ENCODE peak calls at places on chromosomes 13 and 19, in seven cellular contexts. One of them, this sample, is unnamed.

GRCh38 chr19:55353803-55354697 is 469 bp downstream of the COX6B2 start:
- DNase-seq in SK-N-SH: peak
- DNase-seq in H1: peak
- DNase-seq in HCT116: peak
- DNase-seq in GM12878: no peak
- DNase-seq in K562: peak
- DNase-seq in HepG2: no peak
- DNase-seq in this sample: peak

GRCh38 chr13:66353664-66354063 is 876.5 kb downstream of the PCDH9 start:
- DNase-seq in H1: no peak
- DNase-seq in SK-N-SH: no peak
- DNase-seq in GM12878: no peak
- DNase-seq in HCT116: no peak
- DNase-seq in HepG2: no peak
- DNase-seq in K562: peak
- DNase-seq in this sample: peak

GRCh38 chr19:16094360-16095070 is 17.2 kb upstream of the RAB8A start:
- DNase-seq in K562: no peak
- DNase-seq in H1: no peak
- DNase-seq in GM12878: no peak
- DNase-seq in HepG2: no peak
- DNase-seq in HCT116: no peak
- DNase-seq in SK-N-SH: no peak
- DNase-seq in this sample: no peak

GRCh38 chr19:3113100-3114017 is 19.2 kb downstream of the GNA11 start:
- DNase-seq in H1: no peak
- DNase-seq in K562: no peak
- DNase-seq in GM12878: no peak
- DNase-seq in HCT116: no peak
- DNase-seq in SK-N-SH: no peak
- DNase-seq in HepG2: no peak
- DNase-seq in this sample: no peak

GRCh38 chr19:35786299-35787160 is 11.2 kb downstream of the ARHGAP33 start:
- DNase-seq in H1: no peak
- DNase-seq in HepG2: no peak
- DNase-seq in HCT116: no peak
- DNase-seq in K562: no peak
- DNase-seq in GM12878: no peak
- DNase-seq in SK-N-SH: no peak
- DNase-seq in this sample: no peak

GRCh38 chr13:33794576-33794975 is 23.4 kb upstream of the RFC3 start:
- DNase-seq in HCT116: no peak
- DNase-seq in HepG2: no peak
- DNase-seq in GM12878: no peak
- DNase-seq in H1: no peak
- DNase-seq in SK-N-SH: no peak
- DNase-seq in K562: no peak
- DNase-seq in this sample: no peak

GRCh38 chr19:51093066-51093465 is 10.4 kb upstream of the KLK14 start:
- DNase-seq in SK-N-SH: no peak
- DNase-seq in GM12878: no peak
- DNase-seq in HCT116: no peak
- DNase-seq in H1: no peak
- DNase-seq in HepG2: peak
- DNase-seq in K562: no peak
- DNase-seq in this sample: no peak

GRCh38 chr19:7614859-7615741 is 14.2 kb downstream of the XAB2 start:
- DNase-seq in SK-N-SH: no peak
- DNase-seq in HCT116: no peak
- DNase-seq in GM12878: no peak
- DNase-seq in H1: no peak
- DNase-seq in K562: no peak
- DNase-seq in HepG2: no peak
- DNase-seq in this sample: no peak

GRCh38 chr19:11423164-11423803 is 4.2 kb upstream of the RGL3 start:
- DNase-seq in GM12878: no peak
- DNase-seq in K562: no peak
- DNase-seq in HepG2: no peak
- DNase-seq in SK-N-SH: no peak
- DNase-seq in H1: peak
- DNase-seq in HCT116: no peak
- DNase-seq in this sample: no peak

GRCh38 chr19:34236035-34236793 is 18.1 kb upstream of the GARRE1 start:
- DNase-seq in SK-N-SH: no peak
- DNase-seq in GM12878: no peak
- DNase-seq in K562: no peak
- DNase-seq in HepG2: no peak
- DNase-seq in H1: no peak
- DNase-seq in HCT116: no peak
- DNase-seq in this sample: no peak

GRCh38 chr13:50078512-50079277 is 63.5 kb downstream of the KCNRG start:
- DNase-seq in HCT116: no peak
- DNase-seq in GM12878: no peak
- DNase-seq in HepG2: no peak
- DNase-seq in K562: no peak
- DNase-seq in H1: no peak
- DNase-seq in SK-N-SH: no peak
- DNase-seq in this sample: no peak

GRCh38 chr13:46010148-46010547 is 42.4 kb downstream of the ZC3H13 start:
- DNase-seq in SK-N-SH: peak
- DNase-seq in H1: no peak
- DNase-seq in K562: peak
- DNase-seq in HepG2: no peak
- DNase-seq in GM12878: no peak
- DNase-seq in HCT116: no peak
- DNase-seq in this sample: no peak

GRCh38 chr19:6239871-6240676 is 39.7 kb downstream of the MLLT1 start:
- DNase-seq in H1: no peak
- DNase-seq in K562: peak
- DNase-seq in GM12878: no peak
- DNase-seq in SK-N-SH: peak
- DNase-seq in HepG2: no peak
- DNase-seq in HCT116: no peak
- DNase-seq in this sample: no peak

GRCh38 chr13:76884167-76884566 is 2.0 kb downstream of the KCTD12 start:
- DNase-seq in K562: no peak
- DNase-seq in SK-N-SH: no peak
- DNase-seq in HepG2: no peak
- DNase-seq in HCT116: no peak
- DNase-seq in GM12878: no peak
- DNase-seq in H1: no peak
- DNase-seq in this sample: no peak

GRCh38 chr19:15787611-15788155 is at the start of gene OR10H5:
- DNase-seq in HepG2: no peak
- DNase-seq in H1: no peak
- DNase-seq in HCT116: no peak
- DNase-seq in SK-N-SH: no peak
- DNase-seq in K562: no peak
- DNase-seq in GM12878: no peak
- DNase-seq in this sample: no peak

GRCh38 chr19:15161028-15161984 is 39.5 kb downstream of the NOTCH3 start:
- DNase-seq in SK-N-SH: peak
- DNase-seq in H1: no peak
- DNase-seq in GM12878: no peak
- DNase-seq in HepG2: peak
- DNase-seq in HCT116: peak
- DNase-seq in K562: peak
- DNase-seq in this sample: peak

GRCh38 chr13:37414667-37415066 is 183.9 kb downstream of the POSTN start:
- DNase-seq in SK-N-SH: no peak
- DNase-seq in HepG2: no peak
- DNase-seq in K562: no peak
- DNase-seq in H1: no peak
- DNase-seq in HCT116: no peak
- DNase-seq in GM12878: no peak
- DNase-seq in this sample: no peak

GRCh38 chr13:106373304-106373988 is 162.0 kb downstream of the EFNB2 start:
- DNase-seq in H1: no peak
- DNase-seq in GM12878: no peak
- DNase-seq in HCT116: no peak
- DNase-seq in SK-N-SH: no peak
- DNase-seq in K562: no peak
- DNase-seq in HepG2: no peak
- DNase-seq in this sample: no peak

GRCh38 chr19:12947702-12948596 is 2.3 kb downstream of the RAD23A start:
- DNase-seq in SK-N-SH: no peak
- DNase-seq in HepG2: no peak
- DNase-seq in HCT116: no peak
- DNase-seq in K562: no peak
- DNase-seq in GM12878: no peak
- DNase-seq in H1: no peak
- DNase-seq in this sample: no peak
- TF ChIP-seq JUND in SK-N-SH: no peak
- TF ChIP-seq JUND in HepG2: no peak
- TF ChIP-seq JUND in HCT116: no peak
- TF ChIP-seq JUND in K562: no peak
- TF ChIP-seq JUND in GM12878: no peak
- TF ChIP-seq JUND in H1: no peak
- TF ChIP-seq JUND in this sample: no peak

DNA sequence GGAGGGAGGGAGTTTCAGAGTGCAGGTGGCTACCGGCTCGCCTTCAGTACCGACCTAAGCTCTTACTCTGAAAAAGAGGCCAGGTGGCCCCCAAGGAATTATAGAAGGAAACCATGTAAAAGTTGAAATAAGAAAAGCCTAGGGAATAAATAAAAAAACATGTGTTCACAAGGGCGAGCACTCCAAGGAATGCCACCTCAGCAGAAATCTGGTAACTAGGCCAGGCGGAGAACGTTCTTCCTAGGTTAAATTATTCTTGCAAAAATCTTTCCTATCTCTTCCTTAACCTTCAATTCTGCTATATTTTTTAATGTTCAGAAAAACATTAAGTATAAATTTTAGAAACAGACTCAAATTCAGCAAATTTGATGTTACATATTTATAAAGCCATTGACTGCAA is 1260.3 kb upstream of the SLC10A2 start:
- DNase-seq in HepG2: no peak
- DNase-seq in K562: no peak
- DNase-seq in GM12878: no peak
- DNase-seq in SK-N-SH: no peak
- DNase-seq in H1: no peak
- DNase-seq in HCT116: no peak
- DNase-seq in this sample: no peak
- TF ChIP-seq JUND in HepG2: no peak
- TF ChIP-seq JUND in K562: no peak
- TF ChIP-seq JUND in GM12878: no peak
- TF ChIP-seq JUND in SK-N-SH: no peak
- TF ChIP-seq JUND in H1: no peak
- TF ChIP-seq JUND in HCT116: no peak
- TF ChIP-seq JUND in this sample: no peak

GRCh38 chr19:28472843-28473242 is 740.1 kb downstream of the UQCRFS1 start:
- DNase-seq in SK-N-SH: no peak
- DNase-seq in GM12878: no peak
- DNase-seq in HepG2: no peak
- DNase-seq in K562: no peak
- DNase-seq in H1: no peak
- DNase-seq in HCT116: no peak
- DNase-seq in this sample: no peak
- TF ChIP-seq JUND in SK-N-SH: no peak
- TF ChIP-seq JUND in GM12878: no peak
- TF ChIP-seq JUND in HepG2: no peak
- TF ChIP-seq JUND in K562: no peak
- TF ChIP-seq JUND in H1: no peak
- TF ChIP-seq JUND in HCT116: no peak
- TF ChIP-seq JUND in this sample: no peak

DNA sequence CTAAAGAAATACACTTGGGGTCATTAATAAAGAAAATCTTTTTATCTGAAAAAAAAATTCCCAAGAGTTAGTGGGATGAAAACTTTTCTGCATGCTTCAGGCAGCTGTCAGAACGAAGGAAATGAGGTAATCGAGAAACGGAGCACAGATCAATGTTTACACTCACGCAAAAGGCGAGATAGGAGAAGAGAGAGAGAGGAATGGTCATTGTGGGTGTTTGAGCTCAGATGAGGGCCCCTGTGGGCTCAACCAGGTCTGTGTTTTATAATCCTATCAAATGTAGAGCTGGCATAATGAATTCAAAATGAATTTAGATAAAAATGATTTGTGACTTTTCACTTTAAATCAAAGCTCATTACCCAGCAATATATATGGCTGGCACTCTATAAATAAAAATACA is 6.3 kb upstream of the RXFP2 start:
- DNase-seq in SK-N-SH: peak
- DNase-seq in K562: no peak
- DNase-seq in GM12878: no peak
- DNase-seq in HepG2: no peak
- DNase-seq in HCT116: no peak
- DNase-seq in H1: no peak
- DNase-seq in this sample: no peak
- TF ChIP-seq JUND in SK-N-SH: no peak
- TF ChIP-seq JUND in K562: no peak
- TF ChIP-seq JUND in GM12878: no peak
- TF ChIP-seq JUND in HepG2: no peak
- TF ChIP-seq JUND in HCT116: no peak
- TF ChIP-seq JUND in H1: no peak
- TF ChIP-seq JUND in this sample: no peak

DNA sequence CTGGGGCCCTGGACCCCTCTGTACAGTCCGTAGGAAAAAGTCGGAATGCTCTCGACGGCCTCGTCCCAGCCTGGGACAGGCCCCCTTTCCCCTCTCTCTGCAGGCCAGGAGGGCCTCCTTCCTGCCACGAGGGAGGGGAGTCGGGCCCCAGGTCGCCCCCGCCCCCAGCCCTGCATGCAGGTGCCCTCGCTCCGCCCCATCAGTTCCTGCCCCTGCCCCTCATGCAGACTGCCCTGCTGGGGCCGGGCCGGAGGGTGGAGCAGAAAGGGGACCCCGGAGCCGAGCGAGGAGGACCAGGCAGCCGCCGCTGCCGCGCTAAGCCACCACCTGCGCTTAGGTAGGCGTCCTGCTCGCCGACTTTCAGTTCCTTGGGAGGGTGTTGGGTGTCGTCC is 7.3 kb downstream of the LYL1 start:
- DNase-seq in H1: no peak
- DNase-seq in K562: no peak
- DNase-seq in HepG2: no peak
- DNase-seq in HCT116: no peak
- DNase-seq in GM12878: no peak
- DNase-seq in SK-N-SH: no peak
- DNase-seq in this sample: no peak
- TF ChIP-seq JUND in H1: no peak
- TF ChIP-seq JUND in K562: no peak
- TF ChIP-seq JUND in HepG2: no peak
- TF ChIP-seq JUND in HCT116: no peak
- TF ChIP-seq JUND in GM12878: no peak
- TF ChIP-seq JUND in SK-N-SH: no peak
- TF ChIP-seq JUND in this sample: no peak

GRCh38 chr19:48196933-48197665 is 26.6 kb downstream of the ZSWIM9 start:
- DNase-seq in HepG2: no peak
- DNase-seq in HCT116: no peak
- DNase-seq in H1: no peak
- DNase-seq in GM12878: no peak
- DNase-seq in SK-N-SH: peak
- DNase-seq in K562: no peak
- DNase-seq in this sample: no peak
- TF ChIP-seq JUND in HepG2: no peak
- TF ChIP-seq JUND in HCT116: no peak
- TF ChIP-seq JUND in H1: no peak
- TF ChIP-seq JUND in GM12878: no peak
- TF ChIP-seq JUND in SK-N-SH: no peak
- TF ChIP-seq JUND in K562: no peak
- TF ChIP-seq JUND in this sample: no peak

GRCh38 chr13:32008518-32009175 is 22.9 kb upstream of the FRY start:
- DNase-seq in H1: no peak
- DNase-seq in HepG2: no peak
- DNase-seq in GM12878: no peak
- DNase-seq in K562: no peak
- DNase-seq in SK-N-SH: no peak
- DNase-seq in HCT116: no peak
- DNase-seq in this sample: no peak
- TF ChIP-seq JUND in H1: no peak
- TF ChIP-seq JUND in HepG2: no peak
- TF ChIP-seq JUND in GM12878: no peak
- TF ChIP-seq JUND in K562: no peak
- TF ChIP-seq JUND in SK-N-SH: no peak
- TF ChIP-seq JUND in HCT116: no peak
- TF ChIP-seq JUND in this sample: no peak